ENCODE peak calls at places on chromosomes 2 and 18, in seven cellular contexts. O is astrocyte of the spinal cord, W is IMR-90, Q is kidney epithelial cell, F is AG04450, P is tibial artery, N is foreskin fibroblast. V is an unnamed sample.
A peak's percentile ranks its signal among the peaks of the same experiment; 100 is the strongest.

GRCh38 chr2:64750001-64750816 is 96.5 kb upstream of the SERTAD2 start:
- DNase-seq in W (peak; percentile 33), N (peak; percentile 45), Q (no peak), P (peak; percentile 69), O (peak; percentile 64), F (no peak), V (peak; percentile 70)

GRCh38 chr2:62724886-62725711 is 19.6 kb downstream of the EHBP1 start:
- DNase-seq in Q (no peak), F (no peak), W (no peak), P (no peak), N (no peak), O (no peak), V (peak; percentile 33)

GRCh38 chr2:27545348-27546141 is 37.3 kb upstream of the ZNF512 start:
- DNase-seq in O (peak; percentile 36), W (peak; percentile 69), Q (no peak), N (peak; percentile 58), P (no peak), F (no peak), V (peak; percentile 76)

GRCh38 chr2:188382107-188382506 is 90.4 kb downstream of the GULP1 start:
- DNase-seq in W (peak; percentile 24), N (no peak), F (no peak), O (peak; percentile 7), P (no peak), Q (no peak), V (no peak)

GRCh38 chr2:176106636-176107539 is at the start of gene HOXD11:
- DNase-seq in P (no peak), W (no peak), N (peak; percentile 55), O (no peak), Q (no peak), F (no peak), V (peak; percentile 77)

GRCh38 chr2:32752952-32753351 is 125.1 kb downstream of the TTC27 start:
- DNase-seq in O (no peak), F (no peak), W (no peak), N (no peak), Q (no peak), P (no peak), V (no peak)

GRCh38 chr2:238031749-238032148 is 29.1 kb upstream of the SCLY start:
- DNase-seq in O (no peak), P (no peak), W (no peak), N (no peak), Q (no peak), F (no peak), V (no peak)

GRCh38 chr2:32678825-32679224 is 51.0 kb downstream of the TTC27 start:
- DNase-seq in P (no peak), Q (no peak), W (peak; percentile 73), N (peak; percentile 22), F (no peak), O (peak; percentile 70), V (no peak)

GRCh38 chr2:172403402-172403801 is 24.0 kb upstream of the ITGA6 start:
- DNase-seq in W (no peak), N (no peak), Q (no peak), P (no peak), O (no peak), F (no peak), V (peak; percentile 80)

GRCh38 chr18:73283032-73283431 is 415.2 kb upstream of the NETO1 start:
- DNase-seq in W (peak; percentile 27), P (no peak), N (peak; percentile 36), F (no peak), O (peak; percentile 34), Q (no peak), V (peak; percentile 59)

GRCh38 chr2:72916743-72917137 is 579 bp upstream of the EMX1 start:
- DNase-seq in W (no peak), F (no peak), O (no peak), Q (no peak), N (no peak), P (no peak), V (no peak)

GRCh38 chr2:72913531-72914225 is 3.6 kb upstream of the EMX1 start:
- DNase-seq in Q (no peak), P (no peak), N (no peak), O (no peak), W (no peak), F (no peak), V (no peak)

GRCh38 chr2:72915907-72916742 is 1.2 kb upstream of the EMX1 start:
- DNase-seq in F (no peak), P (no peak), O (no peak), Q (no peak), W (no peak), N (no peak), V (peak; percentile 78)

GRCh38 chr2:72914226-72915075 is 2.9 kb upstream of the EMX1 start:
- DNase-seq in F (no peak), P (no peak), W (no peak), N (no peak), O (no peak), Q (no peak), V (no peak)

GRCh38 chr2:72915076-72915906 is 2.0 kb upstream of the EMX1 start:
- DNase-seq in F (no peak), O (no peak), N (no peak), W (no peak), P (no peak), Q (no peak), V (no peak)
- H3K4me3 ChIP-seq in F (no peak overlapping the region), O (no peak overlapping the region), N (no peak overlapping the region), W (no peak overlapping the region), P (peak overlapping the region; percentile 48), Q (no peak overlapping the region), V (no peak overlapping the region)

DNA sequence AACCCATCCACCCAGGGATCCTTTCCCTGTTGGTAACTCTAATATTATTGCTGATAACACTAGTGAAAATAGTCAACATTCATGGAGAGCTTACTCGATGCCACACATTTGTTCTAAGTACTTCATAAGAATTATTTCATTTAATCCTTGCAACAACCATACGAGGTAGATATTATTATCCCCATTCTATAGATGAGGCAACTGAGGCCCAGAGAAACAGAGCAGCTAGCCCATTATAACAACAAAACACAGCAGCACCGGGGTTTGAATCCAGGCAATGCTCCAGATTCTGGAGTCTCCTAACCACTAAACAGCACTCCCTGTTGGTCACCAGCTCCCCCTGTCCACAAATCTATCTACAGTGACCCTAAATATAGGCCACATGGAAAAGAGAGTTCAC is 90.4 kb upstream of the PKDCC start:
- DNase-seq in O (no peak), F (no peak), Q (no peak), N (no peak), P (no peak), W (no peak), V (no peak)
- TF ChIP-seq CTCF in O (no peak), F (no peak), Q (no peak), N (no peak), P (no peak), W (no peak), V (no peak)

DNA sequence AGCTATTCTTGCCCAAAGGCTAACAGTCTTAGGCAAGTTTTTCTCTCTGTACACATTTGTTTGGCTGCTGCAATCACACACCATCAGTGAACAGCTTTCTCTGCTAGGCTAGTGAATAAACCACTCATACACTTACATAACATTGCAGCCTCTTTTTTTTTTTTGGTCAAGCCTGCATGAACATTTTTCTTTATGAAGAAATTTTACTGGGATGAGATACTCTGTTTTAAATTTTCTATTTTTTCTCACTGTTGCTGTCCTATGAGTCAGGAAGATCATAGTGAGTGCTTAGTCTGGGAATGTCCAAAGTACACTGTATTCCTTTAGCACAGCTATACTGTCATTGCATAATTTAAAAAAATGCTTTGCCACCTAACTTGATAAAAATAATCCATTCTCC is 58.5 kb downstream of the ROCK1 start:
- DNase-seq in Q (peak; percentile 21), O (peak; percentile 86), F (peak; percentile 54), P (no peak), W (peak; percentile 90), N (peak; percentile 63), V (peak; percentile 89)
- H3K4me3 ChIP-seq in Q (no peak overlapping the region), O (no peak overlapping the region), F (no peak overlapping the region), P (no peak overlapping the region), W (no peak overlapping the region), N (no peak overlapping the region), V (no peak overlapping the region)

GRCh38 chr2:46803551-46803885 is 112.1 kb downstream of the MCFD2 start:
- DNase-seq in F (no peak), O (no peak), W (no peak), P (no peak), N (no peak), Q (no peak), V (no peak)

GRCh38 chr2:46804794-46805193 is 110.8 kb downstream of the MCFD2 start:
- DNase-seq in O (no peak), W (peak; percentile 54), P (no peak), N (no peak), Q (no peak), F (no peak), V (no peak)

GRCh38 chr2:46803911-46804670 is 111.5 kb downstream of the MCFD2 start:
- DNase-seq in W (peak; percentile 96), P (no peak), Q (peak; percentile 45), F (peak; percentile 79), N (peak; percentile 92), O (peak; percentile 96), V (peak; percentile 79)

GRCh38 chr2:46801731-46802664 is 113.6 kb downstream of the MCFD2 start:
- DNase-seq in F (no peak), O (no peak), W (peak; percentile 60), P (no peak), Q (no peak), N (no peak), V (peak; percentile 58)

DNA sequence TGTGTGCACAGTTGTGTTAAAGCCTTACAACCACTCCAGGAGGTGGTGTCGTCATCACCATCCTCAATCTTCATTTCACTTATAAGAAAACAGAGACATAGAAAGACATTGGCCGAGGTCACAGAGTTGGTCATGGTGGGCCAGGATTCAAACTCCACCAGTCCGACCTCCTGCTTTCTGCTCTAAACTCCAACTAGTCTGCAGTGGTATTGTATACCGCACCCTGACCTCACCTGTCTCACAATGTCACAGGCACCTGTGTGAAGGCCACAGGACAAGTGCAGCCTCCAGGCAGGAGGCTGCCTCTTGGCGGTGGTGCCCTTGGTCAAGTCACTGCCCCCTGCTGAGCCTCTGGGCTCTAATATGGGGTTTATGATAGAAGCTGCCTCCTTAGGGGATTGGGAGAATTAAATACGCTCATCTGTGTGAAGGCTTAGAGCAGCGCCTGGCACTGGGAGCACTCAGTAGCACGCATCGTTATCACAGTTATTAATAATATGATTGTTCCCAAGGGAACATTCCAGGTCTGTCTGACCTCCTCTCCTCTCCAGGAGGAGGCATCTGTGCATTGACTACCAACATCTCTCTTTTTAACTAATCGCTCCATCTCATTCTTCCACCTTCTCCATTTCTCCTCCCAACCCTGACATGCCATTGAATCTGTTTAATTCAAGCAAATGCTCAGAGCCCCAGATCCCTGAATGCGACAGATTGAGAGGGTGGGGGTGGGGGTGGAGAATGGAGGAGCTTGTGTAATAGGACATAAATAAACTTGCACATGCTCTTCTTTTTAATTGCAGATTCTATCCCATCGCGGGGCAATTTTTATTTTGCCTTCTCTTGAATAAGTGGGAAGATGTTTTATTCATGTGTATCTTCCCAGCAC is 112.7 kb downstream of the MCFD2 start:
- DNase-seq in O (no peak), P (no peak), Q (no peak), W (no peak), N (no peak), F (no peak), V (no peak)
- TF ChIP-seq CTCF in O (no peak), P (no peak), Q (no peak), W (peak; percentile 26), N (no peak), F (no peak), V (no peak)

DNA sequence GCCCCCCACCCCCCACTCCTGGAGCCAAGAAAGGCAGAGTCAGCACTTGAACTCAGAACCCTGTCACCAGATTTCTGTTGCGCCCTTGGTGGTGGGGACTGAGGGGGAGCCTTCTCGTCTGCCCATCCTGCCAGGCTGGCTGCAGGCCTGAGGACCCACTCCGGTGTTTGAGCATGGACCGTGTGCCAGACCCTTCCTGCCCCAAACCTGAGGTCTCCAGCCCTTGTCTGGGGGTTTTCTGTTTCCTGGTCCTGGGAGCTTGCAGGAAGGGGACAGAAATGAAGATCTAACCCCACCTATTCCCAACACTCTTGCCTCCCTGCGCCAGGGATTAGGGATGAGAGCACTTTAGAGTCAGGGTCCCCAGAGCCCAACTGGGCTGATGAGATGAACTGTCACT is 190.6 kb downstream of the HAUS1 start:
- DNase-seq in W (no peak), F (no peak), Q (no peak), N (no peak), O (no peak), P (no peak), V (no peak)
- H3K4me3 ChIP-seq in W (no peak overlapping the region), F (no peak overlapping the region), Q (no peak overlapping the region), N (no peak overlapping the region), O (no peak overlapping the region), P (no peak overlapping the region), V (no peak overlapping the region)

V was measured in epithelial cell of esophagus.